ENCODE peak calls at places on chromosomes 1 and 21, in nine cellular contexts. F, N, W, V, S, R, I, L and Q are unnamed samples.

GRCh38 chr1:221449801-221450470 is 292.0 kb downstream of the DUSP10 start:
- DNase-seq in F (no peak), N (no peak), W (no peak), V (no peak), S (no peak), R (no peak), I (no peak), L (no peak), Q (no peak)

GRCh38 chr1:38059632-38060286 is 13.2 kb upstream of the POU3F1 start:
- DNase-seq in F (no peak), N (no peak), W (no peak), V (no peak), S (no peak), R (no peak), I (no peak), L (no peak), Q (no peak)

GRCh38 chr1:112877741-112878140 is 78.3 kb downstream of the SLC16A1 start:
- DNase-seq in F (no peak), N (no peak), W (no peak), V (no peak), S (no peak), R (no peak), I (no peak), L (no peak), Q (no peak)

GRCh38 chr21:27771938-27772505 is 805.1 kb upstream of the ADAMTS5 start:
- DNase-seq in F (no peak), N (no peak), W (no peak), V (no peak), S (no peak), R (no peak), I (no peak), L (no peak), Q (no peak)

GRCh38 chr1:211724711-211725196 is 49.3 kb upstream of the NEK2 start:
- DNase-seq in F (no peak), N (no peak), W (no peak), V (no peak), S (no peak), R (no peak), I (no peak), L (no peak), Q (no peak)

GRCh38 chr1:55437692-55438091 is 222.5 kb upstream of the USP24 start:
- DNase-seq in F (no peak), N (no peak), W (no peak), V (no peak), S (no peak), R (no peak), I (no peak), L (no peak), Q (no peak)

GRCh38 chr1:10693497-10694273 is 102.8 kb downstream of the CASZ1 start:
- DNase-seq in F (no peak), N (peak), W (peak), V (no peak), S (peak), R (no peak), I (no peak), L (peak), Q (peak)

GRCh38 chr1:172585348-172585747 is 52.4 kb downstream of the SUCO start:
- DNase-seq in F (no peak), N (no peak), W (no peak), V (no peak), S (no peak), R (no peak), I (no peak), L (no peak), Q (no peak)

GRCh38 chr1:226064816-226065248 is 2.3 kb downstream of the H3-3A start:
- DNase-seq in F (no peak), N (no peak), W (peak), V (no peak), S (no peak), R (peak), I (peak), L (peak), Q (peak)

GRCh38 chr21:34782666-34783365 is 114.0 kb downstream of the CLIC6 start:
- DNase-seq in F (no peak), N (no peak), W (no peak), V (no peak), S (no peak), R (no peak), I (no peak), L (no peak), Q (no peak)

GRCh38 chr1:208835781-208836180 is 591.6 kb upstream of the PLXNA2 start:
- DNase-seq in F (no peak), N (no peak), W (no peak), V (no peak), S (no peak), R (peak), I (no peak), L (no peak), Q (no peak)

GRCh38 chr1:62325076-62325475 is 5.8 kb upstream of the KANK4 start:
- DNase-seq in F (no peak), N (no peak), W (no peak), V (no peak), S (no peak), R (no peak), I (no peak), L (no peak), Q (no peak)

GRCh38 chr1:78760858-78761257 is 111.2 kb downstream of the IFI44 start:
- DNase-seq in F (no peak), N (no peak), W (no peak), V (no peak), S (no peak), R (no peak), I (no peak), L (no peak), Q (no peak)